ENCODE peak calls at places on chromosomes 13 and 19, in eight cellular contexts. One of them, this sample, is unnamed.

GRCh38 chr19:14502334-14503092 is 6.6 kb upstream of the GIPC1 start:
- DNase-seq in pancreas: no peak
- DNase-seq in HL-60: no peak
- DNase-seq in prostate gland: no peak
- DNase-seq in kidney epithelial cell: no peak
- DNase-seq in heart right ventricle: no peak
- DNase-seq in mammary epithelial cell: no peak
- DNase-seq in lower lobe of right lung: no peak
- DNase-seq in this sample: no peak

GRCh38 chr19:48169585-48169973 is 565 bp downstream of the LIG1 start:
- DNase-seq in mammary epithelial cell: peak
- DNase-seq in HL-60: peak
- DNase-seq in prostate gland: peak
- DNase-seq in lower lobe of right lung: peak
- DNase-seq in pancreas: peak
- DNase-seq in heart right ventricle: peak
- DNase-seq in kidney epithelial cell: no peak
- DNase-seq in this sample: no peak

GRCh38 chr13:111388851-111389500 is 68.5 kb downstream of the TEX29 start:
- DNase-seq in lower lobe of right lung: no peak
- DNase-seq in HL-60: no peak
- DNase-seq in prostate gland: no peak
- DNase-seq in pancreas: no peak
- DNase-seq in heart right ventricle: no peak
- DNase-seq in kidney epithelial cell: no peak
- DNase-seq in mammary epithelial cell: no peak
- DNase-seq in this sample: no peak

GRCh38 chr13:32731576-32731975 is 145.3 kb downstream of the PDS5B start:
- DNase-seq in mammary epithelial cell: peak
- DNase-seq in prostate gland: peak
- DNase-seq in HL-60: no peak
- DNase-seq in lower lobe of right lung: no peak
- DNase-seq in kidney epithelial cell: no peak
- DNase-seq in pancreas: no peak
- DNase-seq in heart right ventricle: no peak
- DNase-seq in this sample: peak

GRCh38 chr19:36125557-36125956 is 10.3 kb downstream of the TBCB start:
- DNase-seq in heart right ventricle: no peak
- DNase-seq in kidney epithelial cell: no peak
- DNase-seq in mammary epithelial cell: no peak
- DNase-seq in prostate gland: no peak
- DNase-seq in lower lobe of right lung: no peak
- DNase-seq in HL-60: no peak
- DNase-seq in pancreas: no peak
- DNase-seq in this sample: no peak

GRCh38 chr13:113220877-113221276 is 11.5 kb downstream of the CUL4A start:
- DNase-seq in kidney epithelial cell: no peak
- DNase-seq in mammary epithelial cell: no peak
- DNase-seq in lower lobe of right lung: no peak
- DNase-seq in heart right ventricle: peak
- DNase-seq in pancreas: no peak
- DNase-seq in HL-60: no peak
- DNase-seq in prostate gland: no peak
- DNase-seq in this sample: no peak

GRCh38 chr13:81377926-81378325 is 1037.0 kb upstream of the SPRY2 start:
- DNase-seq in heart right ventricle: no peak
- DNase-seq in HL-60: no peak
- DNase-seq in prostate gland: no peak
- DNase-seq in kidney epithelial cell: peak
- DNase-seq in mammary epithelial cell: no peak
- DNase-seq in lower lobe of right lung: no peak
- DNase-seq in pancreas: no peak
- DNase-seq in this sample: no peak

GRCh38 chr19:17041994-17042393 is 15.4 kb upstream of the CPAMD8 start:
- DNase-seq in HL-60: no peak
- DNase-seq in pancreas: no peak
- DNase-seq in lower lobe of right lung: no peak
- DNase-seq in heart right ventricle: peak
- DNase-seq in kidney epithelial cell: no peak
- DNase-seq in prostate gland: no peak
- DNase-seq in mammary epithelial cell: no peak
- DNase-seq in this sample: no peak

GRCh38 chr19:33133438-33134031 is 1.6 kb downstream of the WDR88 start:
- DNase-seq in HL-60: no peak
- DNase-seq in prostate gland: no peak
- DNase-seq in mammary epithelial cell: no peak
- DNase-seq in lower lobe of right lung: no peak
- DNase-seq in pancreas: no peak
- DNase-seq in kidney epithelial cell: no peak
- DNase-seq in heart right ventricle: no peak
- DNase-seq in this sample: peak

GRCh38 chr19:33132021-33132420 is at the start of gene WDR88:
- DNase-seq in kidney epithelial cell: no peak
- DNase-seq in pancreas: peak
- DNase-seq in mammary epithelial cell: no peak
- DNase-seq in lower lobe of right lung: no peak
- DNase-seq in HL-60: no peak
- DNase-seq in prostate gland: no peak
- DNase-seq in heart right ventricle: no peak
- DNase-seq in this sample: no peak

GRCh38 chr19:33130433-33130832 is 1.5 kb upstream of the WDR88 start:
- DNase-seq in mammary epithelial cell: no peak
- DNase-seq in pancreas: no peak
- DNase-seq in kidney epithelial cell: no peak
- DNase-seq in HL-60: no peak
- DNase-seq in lower lobe of right lung: no peak
- DNase-seq in prostate gland: no peak
- DNase-seq in heart right ventricle: no peak
- DNase-seq in this sample: no peak

GRCh38 chr19:33132425-33132824 is 511 bp downstream of the WDR88 start:
- DNase-seq in kidney epithelial cell: no peak
- DNase-seq in HL-60: no peak
- DNase-seq in lower lobe of right lung: no peak
- DNase-seq in prostate gland: no peak
- DNase-seq in pancreas: peak
- DNase-seq in mammary epithelial cell: no peak
- DNase-seq in heart right ventricle: no peak
- DNase-seq in this sample: no peak

GRCh38 chr19:33129901-33130300 is 2.0 kb upstream of the WDR88 start:
- DNase-seq in pancreas: no peak
- DNase-seq in HL-60: no peak
- DNase-seq in kidney epithelial cell: no peak
- DNase-seq in heart right ventricle: no peak
- DNase-seq in lower lobe of right lung: no peak
- DNase-seq in prostate gland: no peak
- DNase-seq in mammary epithelial cell: no peak
- DNase-seq in this sample: no peak
- H3K4me3 ChIP-seq in pancreas: no peak
- H3K4me3 ChIP-seq in HL-60: no peak
- H3K4me3 ChIP-seq in kidney epithelial cell: no peak
- H3K4me3 ChIP-seq in heart right ventricle: no peak
- H3K4me3 ChIP-seq in lower lobe of right lung: no peak
- H3K4me3 ChIP-seq in prostate gland: no peak
- H3K4me3 ChIP-seq in mammary epithelial cell: no peak
- H3K4me3 ChIP-seq in this sample: no peak

GRCh38 chr19:30096596-30097370 is 154.7 kb downstream of the URI1 start:
- DNase-seq in pancreas: no peak
- DNase-seq in heart right ventricle: no peak
- DNase-seq in lower lobe of right lung: no peak
- DNase-seq in prostate gland: no peak
- DNase-seq in kidney epithelial cell: no peak
- DNase-seq in HL-60: no peak
- DNase-seq in mammary epithelial cell: no peak
- DNase-seq in this sample: no peak

GRCh38 chr19:30095171-30095570 is 153.1 kb downstream of the URI1 start:
- DNase-seq in lower lobe of right lung: no peak
- DNase-seq in HL-60: no peak
- DNase-seq in mammary epithelial cell: no peak
- DNase-seq in prostate gland: no peak
- DNase-seq in pancreas: no peak
- DNase-seq in heart right ventricle: no peak
- DNase-seq in kidney epithelial cell: no peak
- DNase-seq in this sample: no peak

GRCh38 chr19:30092721-30093569 is 150.9 kb downstream of the URI1 start:
- DNase-seq in kidney epithelial cell: no peak
- DNase-seq in HL-60: no peak
- DNase-seq in pancreas: no peak
- DNase-seq in prostate gland: no peak
- DNase-seq in lower lobe of right lung: no peak
- DNase-seq in heart right ventricle: no peak
- DNase-seq in mammary epithelial cell: no peak
- DNase-seq in this sample: no peak

GRCh38 chr19:30091856-30092255 is 149.8 kb downstream of the URI1 start:
- DNase-seq in pancreas: no peak
- DNase-seq in HL-60: no peak
- DNase-seq in mammary epithelial cell: no peak
- DNase-seq in kidney epithelial cell: no peak
- DNase-seq in lower lobe of right lung: no peak
- DNase-seq in heart right ventricle: no peak
- DNase-seq in prostate gland: no peak
- DNase-seq in this sample: no peak

GRCh38 chr19:30093966-30094770 is 152.1 kb downstream of the URI1 start:
- DNase-seq in kidney epithelial cell: no peak
- DNase-seq in mammary epithelial cell: no peak
- DNase-seq in HL-60: no peak
- DNase-seq in prostate gland: no peak
- DNase-seq in lower lobe of right lung: no peak
- DNase-seq in heart right ventricle: no peak
- DNase-seq in pancreas: no peak
- DNase-seq in this sample: no peak
- H3K4me3 ChIP-seq in kidney epithelial cell: no peak
- H3K4me3 ChIP-seq in mammary epithelial cell: no peak
- H3K4me3 ChIP-seq in HL-60: no peak
- H3K4me3 ChIP-seq in prostate gland: no peak
- H3K4me3 ChIP-seq in lower lobe of right lung: no peak
- H3K4me3 ChIP-seq in heart right ventricle: no peak
- H3K4me3 ChIP-seq in pancreas: no peak
- H3K4me3 ChIP-seq in this sample: no peak

GRCh38 chr19:1265611-1266115 is 3.5 kb upstream of the CIRBP start:
- DNase-seq in kidney epithelial cell: no peak
- DNase-seq in pancreas: no peak
- DNase-seq in heart right ventricle: peak
- DNase-seq in prostate gland: peak
- DNase-seq in mammary epithelial cell: peak
- DNase-seq in lower lobe of right lung: peak
- DNase-seq in HL-60: no peak
- DNase-seq in this sample: no peak

GRCh38 chr19:1267441-1268391 is 1.4 kb upstream of the CIRBP start:
- DNase-seq in mammary epithelial cell: no peak
- DNase-seq in kidney epithelial cell: no peak
- DNase-seq in lower lobe of right lung: peak
- DNase-seq in pancreas: no peak
- DNase-seq in prostate gland: peak
- DNase-seq in heart right ventricle: no peak
- DNase-seq in HL-60: no peak
- DNase-seq in this sample: no peak

GRCh38 chr19:1268392-1269064 is 604 bp upstream of the CIRBP start:
- DNase-seq in pancreas: no peak
- DNase-seq in HL-60: no peak
- DNase-seq in prostate gland: peak
- DNase-seq in heart right ventricle: peak
- DNase-seq in mammary epithelial cell: no peak
- DNase-seq in lower lobe of right lung: peak
- DNase-seq in kidney epithelial cell: no peak
- DNase-seq in this sample: no peak

GRCh38 chr19:1266116-1266817 is 2.9 kb upstream of the CIRBP start:
- DNase-seq in kidney epithelial cell: no peak
- DNase-seq in pancreas: peak
- DNase-seq in prostate gland: peak
- DNase-seq in lower lobe of right lung: peak
- DNase-seq in heart right ventricle: peak
- DNase-seq in mammary epithelial cell: peak
- DNase-seq in HL-60: peak
- DNase-seq in this sample: no peak

DNA sequence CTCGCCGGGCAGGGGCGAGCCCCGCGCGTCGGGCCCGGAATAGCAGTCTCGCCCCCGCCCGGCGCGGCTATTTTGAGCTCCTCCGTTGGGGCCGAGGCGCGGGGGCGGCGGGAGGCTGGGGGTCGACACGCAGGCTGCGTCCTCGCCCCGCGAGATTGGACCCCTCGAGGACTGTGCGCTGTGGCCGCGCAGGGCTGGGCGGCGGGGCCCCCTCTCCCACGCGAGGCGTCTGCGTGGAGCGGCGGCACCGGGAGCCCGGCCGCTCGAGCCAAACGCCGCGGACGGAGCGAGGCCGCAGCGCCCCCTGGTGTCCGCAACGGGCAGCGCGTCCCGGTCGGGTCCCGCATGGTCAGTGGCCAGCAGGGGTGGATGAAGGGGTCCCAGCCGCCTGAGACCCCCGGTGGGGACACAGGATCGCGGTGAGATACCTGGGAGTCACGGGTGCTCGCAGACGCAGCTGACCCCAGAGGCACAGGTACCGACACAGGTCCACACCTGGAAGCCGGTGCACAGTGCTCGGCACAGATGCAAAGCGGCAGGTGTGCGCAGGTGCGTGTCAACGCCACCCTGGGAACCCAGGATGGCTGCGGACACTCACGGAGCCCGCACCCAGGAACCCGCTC is 2.2 kb upstream of the CIRBP start:
- DNase-seq in prostate gland: peak
- DNase-seq in pancreas: no peak
- DNase-seq in HL-60: peak
- DNase-seq in heart right ventricle: peak
- DNase-seq in kidney epithelial cell: no peak
- DNase-seq in lower lobe of right lung: peak
- DNase-seq in mammary epithelial cell: no peak
- DNase-seq in this sample: no peak
- H3K4me3 ChIP-seq in prostate gland: peak
- H3K4me3 ChIP-seq in pancreas: peak
- H3K4me3 ChIP-seq in HL-60: peak
- H3K4me3 ChIP-seq in heart right ventricle: peak
- H3K4me3 ChIP-seq in kidney epithelial cell: peak
- H3K4me3 ChIP-seq in lower lobe of right lung: peak
- H3K4me3 ChIP-seq in mammary epithelial cell: peak
- H3K4me3 ChIP-seq in this sample: peak

GRCh38 chr13:26880741-26881140 is 120.2 kb upstream of the GPR12 start:
- DNase-seq in heart right ventricle: no peak
- DNase-seq in kidney epithelial cell: no peak
- DNase-seq in lower lobe of right lung: no peak
- DNase-seq in prostate gland: no peak
- DNase-seq in pancreas: no peak
- DNase-seq in HL-60: no peak
- DNase-seq in mammary epithelial cell: peak
- DNase-seq in this sample: no peak

GRCh38 chr13:26882731-26883130 is 122.1 kb upstream of the GPR12 start:
- DNase-seq in kidney epithelial cell: no peak
- DNase-seq in pancreas: no peak
- DNase-seq in HL-60: no peak
- DNase-seq in prostate gland: no peak
- DNase-seq in lower lobe of right lung: no peak
- DNase-seq in mammary epithelial cell: no peak
- DNase-seq in heart right ventricle: no peak
- DNase-seq in this sample: no peak

GRCh38 chr13:26883613-26884257 is 123.1 kb upstream of the GPR12 start:
- DNase-seq in kidney epithelial cell: no peak
- DNase-seq in lower lobe of right lung: no peak
- DNase-seq in pancreas: no peak
- DNase-seq in heart right ventricle: no peak
- DNase-seq in mammary epithelial cell: no peak
- DNase-seq in HL-60: no peak
- DNase-seq in prostate gland: no peak
- DNase-seq in this sample: no peak

GRCh38 chr13:26878465-26878864 is 117.9 kb upstream of the GPR12 start:
- DNase-seq in pancreas: no peak
- DNase-seq in prostate gland: no peak
- DNase-seq in kidney epithelial cell: no peak
- DNase-seq in lower lobe of right lung: no peak
- DNase-seq in HL-60: no peak
- DNase-seq in heart right ventricle: no peak
- DNase-seq in mammary epithelial cell: no peak
- DNase-seq in this sample: no peak

GRCh38 chr13:26881154-26881553 is 120.6 kb upstream of the GPR12 start:
- DNase-seq in lower lobe of right lung: no peak
- DNase-seq in heart right ventricle: no peak
- DNase-seq in mammary epithelial cell: peak
- DNase-seq in prostate gland: peak
- DNase-seq in pancreas: no peak
- DNase-seq in HL-60: no peak
- DNase-seq in kidney epithelial cell: no peak
- DNase-seq in this sample: peak
- H3K4me3 ChIP-seq in lower lobe of right lung: no peak
- H3K4me3 ChIP-seq in heart right ventricle: no peak
- H3K4me3 ChIP-seq in mammary epithelial cell: peak
- H3K4me3 ChIP-seq in prostate gland: no peak
- H3K4me3 ChIP-seq in pancreas: no peak
- H3K4me3 ChIP-seq in HL-60: no peak
- H3K4me3 ChIP-seq in kidney epithelial cell: no peak
- H3K4me3 ChIP-seq in this sample: no peak